ENCODE peak calls at places on chromosomes 7 and 10, in five cellular contexts. B is activated naive CD4-positive, alpha-beta T cell treated with anti-CD3 and anti-CD28 coated beads for 36 hours; M is HS-5; W is Peyer's patch; U is NCI-H1092 treated with DMSO at 0.1 percent for 48 hours. O is an unnamed sample.
A peak's percentile ranks its signal among the peaks of the same experiment; 100 is the strongest.

GRCh38 chr7:73560035-73560835 is 2.7 kb upstream of the BCL7B start:
- DNase-seq in B (peak; percentile 37), W (no peak), U (no peak), M (peak; percentile 74), O (peak; percentile 53)

GRCh38 chr7:128203047-128203491 is 38.0 kb upstream of the LEP start:
- DNase-seq in W (no peak), U (no peak), B (no peak), M (no peak), O (no peak)

GRCh38 chr7:27277628-27278027 is 35.0 kb downstream of the EVX1 start:
- DNase-seq in W (peak; percentile 76), M (no peak), U (no peak), B (no peak), O (no peak)

GRCh38 chr7:106283831-106284515 is 810 bp downstream of the NAMPT start:
- DNase-seq in U (peak; percentile 73), M (peak; percentile 16), W (peak; percentile 75), B (peak; percentile 59), O (no peak)

GRCh38 chr10:77247076-77247561 is 390.5 kb downstream of the KCNMA1 start:
- DNase-seq in U (peak; percentile 30), W (no peak), B (no peak), M (no peak), O (no peak)

GRCh38 chr10:18260308-18260971 is 120.2 kb downstream of the CACNB2 start:
- DNase-seq in U (no peak), M (no peak), B (no peak), W (no peak), O (no peak)

GRCh38 chr10:35259769-35260397 is 76.4 kb upstream of the CCNY start:
- DNase-seq in W (no peak), M (peak; percentile 53), U (no peak), B (peak; percentile 12), O (peak; percentile 52)

GRCh38 chr10:33556581-33556980 is 222.1 kb upstream of the NRP1 start:
- DNase-seq in M (no peak), B (no peak), U (peak; percentile 75), W (no peak), O (no peak)

GRCh38 chr7:128827971-128828711 is 2.1 kb upstream of the FLNC start:
- DNase-seq in W (no peak), U (no peak), B (no peak), M (peak; percentile 33), O (no peak)

GRCh38 chr7:131081308-131081707 is 246.4 kb upstream of the MKLN1 start:
- DNase-seq in U (no peak), W (no peak), B (no peak), M (no peak), O (no peak)

GRCh38 chr10:78063236-78063635 is 29.6 kb downstream of the RPS24 start:
- DNase-seq in B (no peak), U (no peak), M (no peak), W (no peak), O (no peak)

GRCh38 chr10:42988069-42988468 is 88.8 kb upstream of the RET start:
- DNase-seq in B (no peak), M (no peak), U (no peak), W (peak; percentile 14), O (no peak)

GRCh38 chr10:86363833-86364511 is 2.6 kb downstream of the GRID1 start:
- DNase-seq in M (no peak), W (peak; percentile 41), U (no peak), B (no peak), O (no peak)

GRCh38 chr10:103512166-103512565 is 18.7 kb downstream of the NEURL1 start:
- DNase-seq in B (no peak), U (no peak), W (no peak), M (no peak), O (no peak)

GRCh38 chr10:88932539-88933256 is 19.9 kb downstream of the ACTA2 start:
- DNase-seq in B (peak; percentile 58), W (peak; percentile 77), U (peak; percentile 32), M (peak; percentile 40), O (peak; percentile 71)

GRCh38 chr10:17200885-17201164 is 647 bp downstream of the TRDMT1 start:
- DNase-seq in B (peak; percentile 49), W (peak; percentile 71), M (no peak), U (peak; percentile 62), O (no peak)

GRCh38 chr10:11373626-11374310 is 237.7 kb downstream of the USP6NL start:
- DNase-seq in W (no peak), U (no peak), M (no peak), B (no peak), O (no peak)

GRCh38 chr10:86699125-86699524 is 30.8 kb downstream of the LDB3 start:
- DNase-seq in M (no peak), B (no peak), W (no peak), U (no peak), O (no peak)

GRCh38 chr7:29851487-29851886 is 45.2 kb downstream of the WIPF3 start:
- DNase-seq in B (no peak), W (no peak), M (no peak), U (no peak), O (no peak)

GRCh38 chr7:35720032-35720431 is 25.1 kb upstream of the HERPUD2 start:
- DNase-seq in M (no peak), B (no peak), U (no peak), W (no peak), O (no peak)

GRCh38 chr7:95817846-95818245 is 45.5 kb downstream of the DYNC1I1 start:
- DNase-seq in W (no peak), M (no peak), U (no peak), B (no peak), O (no peak)

GRCh38 chr7:45080265-45080957 is 8.4 kb downstream of the NACAD start:
- DNase-seq in U (no peak), W (peak; percentile 42), B (peak; percentile 5), M (no peak), O (no peak)

GRCh38 chr10:69464801-69465401 is 13.6 kb downstream of the TSPAN15 start:
- DNase-seq in U (no peak), M (no peak), B (no peak), W (peak; percentile 85), O (no peak)

GRCh38 chr7:149879801-149880738 is 6.3 kb downstream of the ATP6V0E2 start:
- DNase-seq in M (no peak), U (no peak), B (no peak), W (no peak), O (no peak)

GRCh38 chr7:29327455-29327854 is 132.9 kb downstream of the CHN2 start:
- DNase-seq in W (no peak), U (peak; percentile 96), B (no peak), M (no peak), O (no peak)

GRCh38 chr7:116560021-116560970 is 35.5 kb downstream of the CAV1 start:
- DNase-seq in W (no peak), B (no peak), M (no peak), U (peak; percentile 30), O (no peak)

GRCh38 chr10:71802235-71802634 is 28.9 kb upstream of the VSIR start:
- DNase-seq in B (no peak), M (no peak), U (no peak), W (no peak), O (no peak)

GRCh38 chr7:52431082-52431815 is 604.2 kb upstream of the POM121L12 start:
- DNase-seq in U (no peak), B (no peak), W (no peak), M (no peak), O (no peak)

O was measured in BJ.